ENCODE peak calls at places on chromosome 16, in ten cellular contexts. One of them, this sample, is unnamed.

GRCh38 chr16:89155851-89156739 is 15.5 kb upstream of the CDH15 start:
- DNase-seq in upper lobe of left lung: no peak
- DNase-seq in GM12878: no peak
- DNase-seq in SK-N-SH: no peak
- DNase-seq in esophagus muscularis mucosa: no peak
- DNase-seq in stomach: peak; percentile 32
- DNase-seq in A549: no peak
- DNase-seq in transverse colon: no peak
- DNase-seq in ovary: no peak
- DNase-seq in HepG2: no peak
- DNase-seq in this sample: no peak

GRCh38 chr16:69131167-69131748 is 1.1 kb downstream of the CHTF8 start:
- DNase-seq in ovary: no peak
- DNase-seq in upper lobe of left lung: peak; percentile 36
- DNase-seq in GM12878: no peak
- DNase-seq in esophagus muscularis mucosa: no peak
- DNase-seq in transverse colon: no peak
- DNase-seq in HepG2: no peak
- DNase-seq in A549: peak; percentile 39
- DNase-seq in stomach: no peak
- DNase-seq in SK-N-SH: peak; percentile 76
- DNase-seq in this sample: no peak

GRCh38 chr16:29820730-29821662 is 734 bp downstream of the MVP start:
- DNase-seq in HepG2: no peak
- DNase-seq in GM12878: peak; percentile 41
- DNase-seq in transverse colon: peak; percentile 91
- DNase-seq in upper lobe of left lung: peak; percentile 92
- DNase-seq in esophagus muscularis mucosa: no peak
- DNase-seq in A549: peak; percentile 59
- DNase-seq in SK-N-SH: no peak
- DNase-seq in stomach: peak; percentile 86
- DNase-seq in ovary: peak; percentile 74
- DNase-seq in this sample: no peak

GRCh38 chr16:79316004-79316458 is 284.5 kb downstream of the MAF start:
- DNase-seq in stomach: no peak
- DNase-seq in SK-N-SH: no peak
- DNase-seq in HepG2: no peak
- DNase-seq in A549: no peak
- DNase-seq in transverse colon: no peak
- DNase-seq in ovary: no peak
- DNase-seq in esophagus muscularis mucosa: no peak
- DNase-seq in GM12878: peak; percentile 53
- DNase-seq in upper lobe of left lung: no peak
- DNase-seq in this sample: no peak

GRCh38 chr16:56279132-56279531 is 87.8 kb downstream of the GNAO1 start:
- DNase-seq in upper lobe of left lung: peak; percentile 45
- DNase-seq in esophagus muscularis mucosa: no peak
- DNase-seq in A549: no peak
- DNase-seq in stomach: peak; percentile 29
- DNase-seq in transverse colon: peak; percentile 35
- DNase-seq in GM12878: no peak
- DNase-seq in SK-N-SH: no peak
- DNase-seq in HepG2: no peak
- DNase-seq in ovary: no peak
- DNase-seq in this sample: no peak

GRCh38 chr16:63804126-63804525 is 1317.7 kb downstream of the CDH11 start:
- DNase-seq in transverse colon: no peak
- DNase-seq in ovary: no peak
- DNase-seq in A549: no peak
- DNase-seq in GM12878: no peak
- DNase-seq in stomach: no peak
- DNase-seq in HepG2: no peak
- DNase-seq in upper lobe of left lung: no peak
- DNase-seq in esophagus muscularis mucosa: no peak
- DNase-seq in SK-N-SH: no peak
- DNase-seq in this sample: no peak

GRCh38 chr16:3119286-3119685 is 6.9 kb downstream of the ZNF205 start:
- DNase-seq in GM12878: no peak
- DNase-seq in A549: no peak
- DNase-seq in stomach: no peak
- DNase-seq in transverse colon: no peak
- DNase-seq in upper lobe of left lung: no peak
- DNase-seq in esophagus muscularis mucosa: no peak
- DNase-seq in ovary: no peak
- DNase-seq in SK-N-SH: no peak
- DNase-seq in HepG2: no peak
- DNase-seq in this sample: no peak

GRCh38 chr16:4523686-4524085 is 14.9 kb downstream of the CDIP1 start:
- DNase-seq in GM12878: no peak
- DNase-seq in esophagus muscularis mucosa: no peak
- DNase-seq in SK-N-SH: no peak
- DNase-seq in HepG2: no peak
- DNase-seq in stomach: no peak
- DNase-seq in A549: no peak
- DNase-seq in upper lobe of left lung: no peak
- DNase-seq in ovary: no peak
- DNase-seq in transverse colon: no peak
- DNase-seq in this sample: no peak

GRCh38 chr16:85676466-85676865 is 12.3 kb downstream of the GINS2 start:
- DNase-seq in transverse colon: no peak
- DNase-seq in GM12878: no peak
- DNase-seq in upper lobe of left lung: no peak
- DNase-seq in stomach: no peak
- DNase-seq in esophagus muscularis mucosa: no peak
- DNase-seq in ovary: no peak
- DNase-seq in A549: no peak
- DNase-seq in HepG2: no peak
- DNase-seq in SK-N-SH: no peak
- DNase-seq in this sample: no peak

GRCh38 chr16:85673529-85674417 is 15.0 kb downstream of the GINS2 start:
- DNase-seq in ovary: peak; percentile 61
- DNase-seq in SK-N-SH: peak; percentile 78
- DNase-seq in transverse colon: no peak
- DNase-seq in GM12878: no peak
- DNase-seq in stomach: peak; percentile 89
- DNase-seq in HepG2: no peak
- DNase-seq in A549: no peak
- DNase-seq in esophagus muscularis mucosa: no peak
- DNase-seq in upper lobe of left lung: peak; percentile 87
- DNase-seq in this sample: no peak

GRCh38 chr16:85674418-85674755 is 14.4 kb downstream of the GINS2 start:
- DNase-seq in A549: no peak
- DNase-seq in GM12878: no peak
- DNase-seq in esophagus muscularis mucosa: no peak
- DNase-seq in HepG2: no peak
- DNase-seq in upper lobe of left lung: no peak
- DNase-seq in transverse colon: no peak
- DNase-seq in ovary: no peak
- DNase-seq in stomach: no peak
- DNase-seq in SK-N-SH: no peak
- DNase-seq in this sample: no peak

GRCh38 chr16:85675528-85675927 is 13.2 kb downstream of the GINS2 start:
- DNase-seq in transverse colon: no peak
- DNase-seq in upper lobe of left lung: no peak
- DNase-seq in A549: peak; percentile 45
- DNase-seq in stomach: no peak
- DNase-seq in esophagus muscularis mucosa: no peak
- DNase-seq in HepG2: peak; percentile 38
- DNase-seq in ovary: no peak
- DNase-seq in SK-N-SH: no peak
- DNase-seq in GM12878: no peak
- DNase-seq in this sample: no peak

DNA sequence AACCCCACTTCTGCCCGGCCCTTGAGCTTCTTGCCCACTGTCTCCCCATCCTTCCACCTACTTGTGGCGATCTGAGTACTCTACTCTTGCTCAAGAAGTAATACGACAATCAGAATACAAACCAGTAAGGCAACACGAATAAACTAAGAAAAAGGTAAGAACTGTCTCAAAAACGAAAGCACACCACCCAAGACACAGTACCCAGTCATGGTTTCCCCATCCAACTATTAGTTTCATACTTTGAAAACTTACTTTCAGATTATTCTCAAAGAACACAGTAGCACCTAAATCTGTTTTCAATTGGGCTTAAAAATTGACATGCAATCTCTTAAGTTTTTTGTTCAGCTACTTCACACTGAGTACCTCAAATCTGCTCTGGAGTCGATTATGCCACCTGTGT is 13.9 kb downstream of the GINS2 start:
- DNase-seq in GM12878: no peak
- DNase-seq in HepG2: no peak
- DNase-seq in esophagus muscularis mucosa: no peak
- DNase-seq in transverse colon: no peak
- DNase-seq in ovary: no peak
- DNase-seq in stomach: no peak
- DNase-seq in SK-N-SH: no peak
- DNase-seq in upper lobe of left lung: no peak
- DNase-seq in A549: no peak
- DNase-seq in this sample: no peak
- H3K27ac ChIP-seq in GM12878: peak overlapping the region; percentile 28
- H3K27ac ChIP-seq in HepG2: no peak overlapping the region
- H3K27ac ChIP-seq in esophagus muscularis mucosa: no peak overlapping the region
- H3K27ac ChIP-seq in transverse colon: peak overlapping the region; percentile 51
- H3K27ac ChIP-seq in ovary: no peak overlapping the region
- H3K27ac ChIP-seq in stomach: peak overlapping the region; percentile 65
- H3K27ac ChIP-seq in SK-N-SH: no peak overlapping the region
- H3K27ac ChIP-seq in upper lobe of left lung: no peak overlapping the region
- H3K27ac ChIP-seq in A549: no peak overlapping the region
- H3K27ac ChIP-seq in this sample: peak overlapping the region; percentile 55

GRCh38 chr16:65010136-65010535 is 111.7 kb downstream of the CDH11 start:
- DNase-seq in upper lobe of left lung: no peak
- DNase-seq in ovary: no peak
- DNase-seq in SK-N-SH: no peak
- DNase-seq in stomach: no peak
- DNase-seq in esophagus muscularis mucosa: no peak
- DNase-seq in transverse colon: no peak
- DNase-seq in HepG2: no peak
- DNase-seq in GM12878: no peak
- DNase-seq in A549: no peak
- DNase-seq in this sample: no peak
- TF ChIP-seq EP300 in upper lobe of left lung: no peak
- TF ChIP-seq EP300 in ovary: no peak
- TF ChIP-seq EP300 in SK-N-SH: no peak
- TF ChIP-seq EP300 in stomach: no peak
- TF ChIP-seq EP300 in esophagus muscularis mucosa: no peak
- TF ChIP-seq EP300 in transverse colon: no peak
- TF ChIP-seq EP300 in HepG2: no peak
- TF ChIP-seq EP300 in GM12878: no peak
- TF ChIP-seq EP300 in A549: no peak
- TF ChIP-seq EP300 in this sample: no peak

GRCh38 chr16:10538583-10538982 is 41.8 kb downstream of the EMP2 start:
- DNase-seq in GM12878: no peak
- DNase-seq in upper lobe of left lung: no peak
- DNase-seq in ovary: no peak
- DNase-seq in esophagus muscularis mucosa: no peak
- DNase-seq in transverse colon: no peak
- DNase-seq in stomach: no peak
- DNase-seq in HepG2: no peak
- DNase-seq in A549: no peak
- DNase-seq in SK-N-SH: no peak
- DNase-seq in this sample: no peak

GRCh38 chr16:10541396-10541795 is 39.0 kb downstream of the EMP2 start:
- DNase-seq in SK-N-SH: no peak
- DNase-seq in A549: no peak
- DNase-seq in GM12878: no peak
- DNase-seq in stomach: no peak
- DNase-seq in upper lobe of left lung: no peak
- DNase-seq in transverse colon: no peak
- DNase-seq in HepG2: no peak
- DNase-seq in esophagus muscularis mucosa: no peak
- DNase-seq in ovary: peak; percentile 29
- DNase-seq in this sample: peak; percentile 71

GRCh38 chr16:10539256-10539655 is 41.1 kb downstream of the EMP2 start:
- DNase-seq in transverse colon: no peak
- DNase-seq in stomach: no peak
- DNase-seq in HepG2: no peak
- DNase-seq in A549: no peak
- DNase-seq in esophagus muscularis mucosa: no peak
- DNase-seq in GM12878: no peak
- DNase-seq in SK-N-SH: no peak
- DNase-seq in ovary: no peak
- DNase-seq in upper lobe of left lung: no peak
- DNase-seq in this sample: no peak

GRCh38 chr16:10537946-10538345 is 42.5 kb downstream of the EMP2 start:
- DNase-seq in esophagus muscularis mucosa: no peak
- DNase-seq in ovary: no peak
- DNase-seq in transverse colon: no peak
- DNase-seq in HepG2: no peak
- DNase-seq in upper lobe of left lung: no peak
- DNase-seq in A549: no peak
- DNase-seq in stomach: no peak
- DNase-seq in SK-N-SH: no peak
- DNase-seq in GM12878: no peak
- DNase-seq in this sample: no peak

GRCh38 chr16:10539793-10540192 is 40.6 kb downstream of the EMP2 start:
- DNase-seq in upper lobe of left lung: no peak
- DNase-seq in A549: no peak
- DNase-seq in stomach: no peak
- DNase-seq in ovary: no peak
- DNase-seq in SK-N-SH: no peak
- DNase-seq in transverse colon: no peak
- DNase-seq in HepG2: no peak
- DNase-seq in GM12878: no peak
- DNase-seq in esophagus muscularis mucosa: no peak
- DNase-seq in this sample: no peak
- H3K4me3 ChIP-seq in upper lobe of left lung: no peak overlapping the region
- H3K4me3 ChIP-seq in A549: no peak overlapping the region
- H3K4me3 ChIP-seq in stomach: no peak overlapping the region
- H3K4me3 ChIP-seq in ovary: no peak overlapping the region
- H3K4me3 ChIP-seq in SK-N-SH: no peak overlapping the region
- H3K4me3 ChIP-seq in transverse colon: no peak overlapping the region
- H3K4me3 ChIP-seq in HepG2: no peak overlapping the region
- H3K4me3 ChIP-seq in GM12878: no peak overlapping the region
- H3K4me3 ChIP-seq in esophagus muscularis mucosa: no peak overlapping the region
- H3K4me3 ChIP-seq in this sample: no peak overlapping the region

GRCh38 chr16:57411362-57411976 is 6.9 kb downstream of the CCL17 start:
- DNase-seq in ovary: no peak
- DNase-seq in A549: no peak
- DNase-seq in GM12878: no peak
- DNase-seq in stomach: no peak
- DNase-seq in SK-N-SH: no peak
- DNase-seq in HepG2: no peak
- DNase-seq in esophagus muscularis mucosa: no peak
- DNase-seq in transverse colon: no peak
- DNase-seq in upper lobe of left lung: no peak
- DNase-seq in this sample: no peak

GRCh38 chr16:57409065-57409464 is 4.5 kb downstream of the CCL17 start:
- DNase-seq in HepG2: no peak
- DNase-seq in SK-N-SH: no peak
- DNase-seq in esophagus muscularis mucosa: no peak
- DNase-seq in upper lobe of left lung: no peak
- DNase-seq in transverse colon: no peak
- DNase-seq in stomach: no peak
- DNase-seq in ovary: no peak
- DNase-seq in A549: no peak
- DNase-seq in GM12878: no peak
- DNase-seq in this sample: no peak

GRCh38 chr16:57412584-57412983 is 8.0 kb downstream of the CCL17 start:
- DNase-seq in A549: no peak
- DNase-seq in esophagus muscularis mucosa: no peak
- DNase-seq in ovary: no peak
- DNase-seq in HepG2: no peak
- DNase-seq in GM12878: no peak
- DNase-seq in SK-N-SH: no peak
- DNase-seq in stomach: no peak
- DNase-seq in upper lobe of left lung: no peak
- DNase-seq in transverse colon: no peak
- DNase-seq in this sample: no peak

GRCh38 chr16:57407521-57408353 is 3.2 kb downstream of the CCL17 start:
- DNase-seq in HepG2: no peak
- DNase-seq in SK-N-SH: no peak
- DNase-seq in ovary: no peak
- DNase-seq in stomach: no peak
- DNase-seq in GM12878: no peak
- DNase-seq in upper lobe of left lung: no peak
- DNase-seq in transverse colon: no peak
- DNase-seq in A549: no peak
- DNase-seq in esophagus muscularis mucosa: no peak
- DNase-seq in this sample: no peak

DNA sequence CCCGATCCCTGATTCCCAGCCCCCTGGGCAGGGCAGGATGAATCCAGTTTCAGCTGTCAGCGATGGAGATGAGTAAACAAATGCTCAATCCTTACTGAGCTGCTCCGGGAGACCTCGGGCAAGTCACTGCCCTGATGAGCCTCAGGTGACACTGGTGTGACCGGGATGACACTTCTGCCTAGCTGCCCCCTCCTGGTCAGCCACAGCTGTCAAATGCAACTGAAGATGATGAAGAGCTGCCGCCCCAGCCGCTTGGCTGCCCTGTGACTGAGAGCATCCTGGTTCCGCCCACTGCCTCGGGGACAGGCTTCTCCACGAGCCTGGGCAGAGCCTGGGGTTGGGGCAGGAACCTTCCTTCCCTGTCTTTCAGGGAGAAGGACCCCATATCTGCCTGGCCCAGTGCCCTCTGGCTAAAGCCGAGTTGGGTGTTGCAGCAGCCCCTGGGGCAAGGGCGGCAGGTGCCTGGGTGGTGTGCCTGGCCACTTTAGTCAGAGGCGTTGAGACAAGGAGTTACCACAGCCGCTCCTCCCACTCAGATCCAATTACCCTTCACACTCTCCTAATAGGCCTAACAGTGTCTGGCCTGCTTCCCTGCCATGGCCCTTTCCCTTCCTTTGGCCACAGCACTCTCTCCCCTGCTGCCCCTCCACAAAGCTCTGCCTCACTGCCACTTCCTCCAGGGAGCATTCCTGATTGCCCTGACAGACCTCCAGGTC is 5.5 kb downstream of the CCL17 start:
- DNase-seq in stomach: no peak
- DNase-seq in HepG2: peak; percentile 49
- DNase-seq in upper lobe of left lung: peak; percentile 24
- DNase-seq in transverse colon: no peak
- DNase-seq in esophagus muscularis mucosa: no peak
- DNase-seq in SK-N-SH: no peak
- DNase-seq in A549: no peak
- DNase-seq in ovary: no peak
- DNase-seq in GM12878: no peak
- DNase-seq in this sample: no peak
- H3K27ac ChIP-seq in stomach: peak overlapping the region; percentile 27
- H3K27ac ChIP-seq in HepG2: no peak overlapping the region
- H3K27ac ChIP-seq in upper lobe of left lung: peak overlapping the region; percentile 73
- H3K27ac ChIP-seq in transverse colon: no peak overlapping the region
- H3K27ac ChIP-seq in esophagus muscularis mucosa: peak overlapping the region; percentile 8
- H3K27ac ChIP-seq in SK-N-SH: no peak overlapping the region
- H3K27ac ChIP-seq in A549: no peak overlapping the region
- H3K27ac ChIP-seq in ovary: no peak overlapping the region
- H3K27ac ChIP-seq in GM12878: no peak overlapping the region
- H3K27ac ChIP-seq in this sample: no peak overlapping the region

This sample was measured in sigmoid colon.